ENCODE peak calls at places on chromosomes 7 and 10, in four cellular contexts. Z is endothelial cell of umbilical vein, P is esophagus squamous epithelium, X is transverse colon. L is an unnamed sample.

GRCh38 chr10:33334839-33335549 is 527 bp upstream of the NRP1 start:
- DNase-seq in P (no peak), Z (peak; percentile 91), X (peak; percentile 66), L (peak; percentile 4)

GRCh38 chr10:130028465-130028819 is 64.4 kb upstream of the EBF3 start:
- DNase-seq in Z (no peak), X (no peak), P (no peak), L (no peak)

GRCh38 chr7:2016761-2017482 is 215.8 kb downstream of the MAD1L1 start:
- DNase-seq in P (no peak), Z (no peak), X (no peak), L (no peak)

GRCh38 chr7:100804681-100805431 is 22.5 kb downstream of the EPHB4 start:
- DNase-seq in P (no peak), Z (no peak), X (no peak), L (no peak)

GRCh38 chr10:79239930-79240713 is 107.1 kb upstream of the PPIF start:
- DNase-seq in Z (no peak), X (no peak), P (no peak), L (no peak)

GRCh38 chr7:47664650-47665049 is 82.7 kb upstream of the TNS3 start:
- DNase-seq in P (no peak), Z (no peak), X (no peak), L (no peak)

GRCh38 chr7:140013676-140014075 is 49.1 kb downstream of the PARP12 start:
- DNase-seq in Z (no peak), X (no peak), P (no peak), L (no peak)

GRCh38 chr7:93055543-93056107 is 62.2 kb downstream of the SAMD9 start:
- DNase-seq in Z (peak; percentile 53), X (no peak), P (no peak), L (peak; percentile 50)

GRCh38 chr10:48275743-48276142 is 1.2 kb upstream of the FRMPD2 start:
- DNase-seq in X (no peak), P (no peak), Z (no peak), L (no peak)

GRCh38 chr10:11307004-11307403 is 289.3 kb downstream of the CELF2 start:
- DNase-seq in X (no peak), Z (no peak), P (no peak), L (no peak)

GRCh38 chr10:110239892-110240291 is 32.5 kb downstream of the MXI1 start:
- DNase-seq in X (no peak), P (no peak), Z (no peak), L (no peak)
- TF ChIP-seq POLR2A in X (no peak), P (no peak), Z (no peak), L (no peak)

DNA sequence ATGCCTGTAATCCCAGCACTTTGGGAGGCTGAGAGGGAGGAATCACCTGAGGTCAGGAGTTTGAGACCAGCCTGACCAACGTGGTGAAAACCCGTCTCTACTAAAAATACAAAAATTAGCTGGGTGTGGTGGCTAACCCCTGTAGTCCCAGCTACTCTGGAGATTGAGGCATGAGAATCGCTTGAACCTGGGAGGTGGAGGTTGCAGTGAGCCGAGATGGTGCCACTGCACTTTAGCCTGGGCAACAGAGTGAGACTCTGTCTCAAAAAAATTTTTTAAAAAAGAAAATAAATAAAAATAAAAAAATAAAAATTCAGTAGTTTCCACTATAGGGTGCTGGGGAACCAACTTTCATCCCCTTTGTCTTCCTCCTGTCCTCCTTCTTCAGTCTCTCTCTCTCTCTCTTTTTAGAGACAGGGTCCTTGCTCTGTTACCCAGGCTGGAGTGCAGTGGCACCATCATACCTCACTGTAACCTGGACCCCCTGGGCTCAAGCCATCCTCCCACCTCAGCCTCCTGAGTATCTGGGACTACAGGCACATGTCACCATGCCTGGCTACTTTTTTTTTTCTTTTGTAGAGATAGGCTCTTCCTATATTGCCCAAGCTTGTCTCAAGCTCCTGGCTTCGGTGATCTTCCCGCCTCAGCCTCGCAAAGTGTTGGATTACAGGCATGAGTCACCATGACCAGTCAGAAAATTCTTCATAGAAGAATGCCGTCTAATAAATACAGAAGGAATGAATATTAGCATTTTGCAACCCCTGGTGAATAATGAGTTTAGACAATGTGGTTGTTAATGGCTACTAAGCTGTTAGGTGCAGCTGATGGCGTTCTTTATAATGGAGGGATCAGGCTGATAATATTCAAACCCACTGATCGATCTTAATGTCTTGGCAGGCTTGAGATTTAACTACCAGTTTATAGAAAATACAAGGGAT is 20.6 kb downstream of the RBM20 start:
- DNase-seq in X (peak; percentile 27), P (no peak), Z (no peak), L (no peak)
- TF ChIP-seq POLR2A in X (no peak), P (no peak), Z (no peak), L (no peak)

GRCh38 chr10:114364726-114365125 is 39.6 kb downstream of the AFAP1L2 start:
- DNase-seq in P (no peak), X (no peak), Z (no peak), L (no peak)
- TF ChIP-seq POLR2A in P (no peak), X (no peak), Z (no peak), L (no peak)

GRCh38 chr7:732094-732541 is 5.0 kb upstream of the PRKAR1B start:
- DNase-seq in X (peak; percentile 83), P (no peak), Z (peak; percentile 36), L (no peak)
- TF ChIP-seq POLR2A in X (peak; percentile 17), P (no peak), Z (no peak), L (no peak)